ENCODE peak calls at places on chromosomes 16 and 17, in eight cellular contexts. O, K, I, X, B, W, Q and A are unnamed samples.

GRCh38 chr17:80364091-80364691 is 50.8 kb upstream of the ENDOV start:
- DNase-seq in W (no peak), K (peak), O (no peak), X (no peak), Q (no peak), B (no peak), I (no peak), A (no peak)

GRCh38 chr17:56690441-56691291 is 97.2 kb downstream of the NOG start:
- DNase-seq in W (peak), K (no peak), Q (no peak), X (no peak), B (no peak), O (no peak), I (no peak), A (no peak)

GRCh38 chr16:65910291-65910690 is 456.2 kb upstream of the CDH5 start:
- DNase-seq in B (no peak), Q (no peak), W (no peak), O (no peak), I (no peak), K (no peak), X (no peak), A (no peak)

GRCh38 chr16:22771551-22771950 is 42.4 kb upstream of the HS3ST2 start:
- DNase-seq in Q (no peak), X (no peak), K (no peak), B (no peak), O (no peak), W (no peak), I (no peak), A (no peak)

GRCh38 chr17:56936697-56937322 is 23.0 kb upstream of the TRIM25 start:
- DNase-seq in O (no peak), W (no peak), B (no peak), X (no peak), I (no peak), K (no peak), Q (no peak), A (no peak)

GRCh38 chr17:78130080-78130438 is 512 bp upstream of the TMC8 start:
- DNase-seq in X (no peak), W (no peak), O (no peak), Q (no peak), I (no peak), K (no peak), B (no peak), A (no peak)

GRCh38 chr16:74936902-74937560 is 47.9 kb downstream of the WDR59 start:
- DNase-seq in I (no peak), K (peak), B (no peak), W (peak), X (peak), Q (peak), O (no peak), A (no peak)

GRCh38 chr17:75680431-75680830 is 13.3 kb downstream of the SAP30BP start:
- DNase-seq in W (no peak), K (no peak), I (no peak), O (no peak), Q (no peak), B (no peak), X (no peak), A (no peak)

GRCh38 chr17:65438708-65439294 is 122.6 kb downstream of the AXIN2 start:
- DNase-seq in B (no peak), I (no peak), O (no peak), Q (no peak), X (no peak), W (peak), K (peak), A (no peak)

GRCh38 chr16:24348511-24349290 is 92.6 kb downstream of the CACNG3 start:
- DNase-seq in K (no peak), W (no peak), X (no peak), B (no peak), Q (no peak), O (no peak), I (no peak), A (no peak)

GRCh38 chr16:74605746-74606520 is 981 bp downstream of the GLG1 start:
- DNase-seq in B (no peak), O (no peak), X (peak), I (no peak), K (peak), Q (peak), W (no peak), A (no peak)

GRCh38 chr16:64132686-64133085 is 989.2 kb downstream of the CDH11 start:
- DNase-seq in X (no peak), K (no peak), Q (no peak), O (no peak), B (peak), I (no peak), W (no peak), A (no peak)

GRCh38 chr16:30780021-30780420 is 7.0 kb downstream of the ZNF629 start:
- DNase-seq in O (no peak), Q (no peak), X (no peak), W (no peak), K (no peak), B (no peak), I (no peak), A (no peak)

GRCh38 chr16:23836404-23837291 is 865 bp downstream of the PRKCB start:
- DNase-seq in W (no peak), B (peak), I (no peak), K (no peak), X (peak), Q (peak), O (no peak), A (no peak)

GRCh38 chr17:42530952-42531454 is 5.0 kb upstream of the NAGLU start:
- DNase-seq in O (no peak), K (no peak), W (no peak), I (no peak), Q (no peak), X (no peak), B (no peak), A (peak)

GRCh38 chr17:15502315-15503112 is 35.1 kb upstream of the CDRT4 start:
- DNase-seq in X (peak), W (peak), Q (peak), B (peak), O (no peak), K (peak), I (peak), A (peak)

GRCh38 chr17:78965369-78965982 is 14.2 kb downstream of the LGALS3BP start:
- DNase-seq in W (no peak), B (no peak), I (no peak), K (no peak), X (no peak), Q (no peak), O (peak), A (no peak)

GRCh38 chr17:81200695-81201580 is 21.8 kb downstream of the CEP131 start:
- DNase-seq in I (peak), W (peak), B (no peak), O (peak), X (peak), Q (no peak), K (peak), A (no peak)

GRCh38 chr16:53744449-53744848 is 40.5 kb downstream of the FTO start:
- DNase-seq in K (no peak), O (peak), I (no peak), Q (peak), X (no peak), B (no peak), W (no peak), A (no peak)

GRCh38 chr16:4523686-4524085 is 14.9 kb downstream of the CDIP1 start:
- DNase-seq in X (no peak), K (no peak), Q (no peak), I (no peak), O (no peak), W (no peak), B (no peak), A (no peak)

GRCh38 chr17:11922634-11923033 is 74.6 kb downstream of the ZNF18 start:
- DNase-seq in Q (no peak), K (no peak), I (no peak), X (no peak), W (no peak), O (no peak), B (no peak), A (no peak)

GRCh38 chr17:16997514-16998429 is 25.9 kb upstream of the TNFRSF13B start:
- DNase-seq in W (no peak), I (peak), K (peak), Q (no peak), X (no peak), O (no peak), B (no peak), A (peak)

GRCh38 chr17:48468299-48468698 is 38.3 kb upstream of the SKAP1 start:
- DNase-seq in K (no peak), B (no peak), X (no peak), O (no peak), Q (no peak), I (no peak), W (no peak), A (no peak)

GRCh38 chr17:71085238-71086033 is 916.1 kb downstream of the KCNJ2 start:
- DNase-seq in W (peak), X (peak), O (no peak), Q (no peak), K (peak), B (no peak), I (no peak), A (no peak)

GRCh38 chr17:78276499-78276898 is 45.1 kb downstream of the TMEM235 start:
- DNase-seq in K (no peak), O (no peak), I (no peak), Q (no peak), W (no peak), X (no peak), B (no peak), A (no peak)